ENCODE peak calls at places on chromosome 7, in nine cellular contexts. P, G, B, I, X, Z, S, N and R are unnamed samples.
A peak's percentile ranks its signal among the peaks of the same experiment; 100 is the strongest.

GRCh38 chr7:27154369-27154768 is 2.0 kb upstream of the HOXA3 start:
- DNase-seq in P (peak; percentile 44), G (no peak), N (no peak), I (no peak), S (peak; percentile 7), B (no peak), Z (no peak), X (no peak), R (peak; percentile 61)

GRCh38 chr7:111741811-111742240 is 179.5 kb upstream of the IMMP2L start:
- DNase-seq in X (peak; percentile 56), B (no peak), N (peak; percentile 67), G (no peak), I (peak; percentile 52), Z (peak; percentile 28), S (peak; percentile 49), P (no peak), R (peak; percentile 72)

GRCh38 chr7:155453296-155454182 is 4.4 kb upstream of the EN2 start:
- DNase-seq in B (no peak), X (no peak), I (no peak), G (no peak), S (no peak), Z (no peak), N (no peak), P (no peak), R (no peak)

GRCh38 chr7:34727464-34727995 is 69.5 kb downstream of the NPSR1 start:
- DNase-seq in B (no peak), S (no peak), I (no peak), N (no peak), G (no peak), P (no peak), Z (no peak), X (no peak), R (no peak)

GRCh38 chr7:109246330-109247077 is 676.8 kb downstream of the DNAJB9 start:
- DNase-seq in Z (no peak), N (no peak), P (no peak), G (no peak), S (no peak), I (no peak), X (peak; percentile 45), B (no peak), R (no peak)

GRCh38 chr7:19117870-19118608 is 603 bp upstream of the TWIST1 start:
- DNase-seq in S (no peak), X (peak; percentile 2), N (peak; percentile 56), I (no peak), B (no peak), Z (no peak), P (no peak), G (no peak), R (peak; percentile 66)

GRCh38 chr7:98254951-98255610 is 3.0 kb upstream of the TECPR1 start:
- DNase-seq in P (no peak), G (no peak), S (no peak), X (no peak), Z (no peak), I (no peak), N (no peak), B (no peak), R (no peak)

GRCh38 chr7:43124388-43124787 is 11.9 kb downstream of the HECW1 start:
- DNase-seq in P (no peak), G (no peak), I (no peak), X (no peak), S (no peak), N (no peak), Z (no peak), B (no peak), R (no peak)

GRCh38 chr7:144455040-144455404 is 51.5 kb upstream of the NOBOX start:
- DNase-seq in G (no peak), P (no peak), S (no peak), I (no peak), Z (no peak), N (no peak), B (no peak), X (no peak), R (no peak)

GRCh38 chr7:144452064-144452463 is 48.6 kb upstream of the NOBOX start:
- DNase-seq in S (no peak), B (no peak), G (no peak), I (no peak), N (no peak), X (no peak), P (no peak), Z (no peak), R (no peak)

GRCh38 chr7:144459635-144460034 is 56.1 kb upstream of the NOBOX start:
- DNase-seq in S (no peak), N (no peak), Z (no peak), I (no peak), P (no peak), G (no peak), X (no peak), B (no peak), R (no peak)

GRCh38 chr7:144454256-144455039 is 51.0 kb upstream of the NOBOX start:
- DNase-seq in S (no peak), X (no peak), B (no peak), P (no peak), Z (no peak), G (no peak), I (no peak), N (no peak), R (no peak)
- TF ChIP-seq CTCF in S (no peak), X (peak; percentile 38), B (peak; percentile 27), P (peak; percentile 8), Z (no peak), G (no peak), I (peak; percentile 26), N (no peak), R (peak; percentile 19)

GRCh38 chr7:116872026-116872425 is 9.6 kb downstream of the CAPZA2 start:
- DNase-seq in N (no peak), I (no peak), Z (no peak), B (no peak), S (no peak), P (no peak), X (no peak), G (no peak), R (no peak)

GRCh38 chr7:116871061-116871700 is 8.8 kb downstream of the CAPZA2 start:
- DNase-seq in G (no peak), I (no peak), P (no peak), N (no peak), B (no peak), X (no peak), Z (no peak), S (no peak), R (no peak)

GRCh38 chr7:116873619-116874018 is 11.2 kb downstream of the CAPZA2 start:
- DNase-seq in S (no peak), G (no peak), Z (no peak), N (no peak), P (no peak), I (no peak), B (no peak), X (no peak), R (no peak)

GRCh38 chr7:116877443-116878217 is 15.2 kb downstream of the CAPZA2 start:
- DNase-seq in X (no peak), Z (no peak), G (no peak), B (no peak), P (no peak), I (no peak), S (no peak), N (no peak), R (no peak)

GRCh38 chr7:116876664-116877442 is 14.5 kb downstream of the CAPZA2 start:
- DNase-seq in Z (no peak), S (peak; percentile 40), P (no peak), G (no peak), I (no peak), X (peak; percentile 67), N (no peak), B (no peak), R (no peak)
- TF ChIP-seq CTCF in Z (no peak), S (no peak), P (peak; percentile 9), G (no peak), I (peak; percentile 14), X (no peak), N (no peak), B (no peak), R (no peak)

DNA sequence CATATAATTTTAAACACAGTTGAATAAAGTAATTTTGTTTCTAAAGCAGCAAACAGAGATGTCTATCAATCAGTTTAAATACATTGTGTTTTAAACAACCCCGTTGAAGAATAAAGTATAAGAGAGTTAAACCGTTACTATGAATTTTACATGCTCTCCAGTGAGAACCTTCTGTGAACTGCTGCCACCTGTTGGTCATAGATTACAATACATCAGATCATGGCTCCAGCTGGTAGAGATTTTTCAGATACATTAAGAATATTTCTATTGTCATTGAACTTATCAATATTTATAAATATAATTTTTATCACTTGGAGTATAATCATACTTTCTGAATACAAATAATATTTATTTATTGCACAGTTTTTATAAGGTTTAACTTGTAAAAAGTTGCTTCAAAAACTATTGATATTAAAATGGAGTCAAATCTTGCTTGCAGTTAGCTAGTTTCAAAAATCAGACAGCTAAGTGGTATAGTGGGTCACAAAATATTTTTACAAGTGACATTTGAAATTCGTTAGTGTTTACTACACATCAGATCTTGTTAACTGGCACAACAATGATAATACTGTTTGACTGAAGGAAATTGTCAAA is 561.1 kb upstream of the PHF14 start:
- DNase-seq in B (no peak), X (peak; percentile 27), P (no peak), G (no peak), N (no peak), Z (no peak), S (peak; percentile 34), I (no peak), R (no peak)
- TF ChIP-seq CTCF in B (peak; percentile 80), X (peak; percentile 67), P (peak; percentile 53), G (peak; percentile 47), N (peak; percentile 47), Z (peak; percentile 56), S (peak; percentile 66), I (peak; percentile 69), R (peak; percentile 27)

GRCh38 chr7:39300276-39300675 is 265.9 kb upstream of the YAE1 start:
- DNase-seq in N (no peak), G (no peak), P (no peak), I (peak; percentile 62), X (no peak), Z (no peak), S (no peak), B (no peak), R (no peak)

GRCh38 chr7:39304683-39305405 is 261.4 kb upstream of the YAE1 start:
- DNase-seq in X (no peak), S (no peak), B (no peak), Z (no peak), G (no peak), N (no peak), I (no peak), P (no peak), R (no peak)

GRCh38 chr7:39310699-39311098 is 255.5 kb upstream of the YAE1 start:
- DNase-seq in P (no peak), X (no peak), B (no peak), S (no peak), G (no peak), I (no peak), N (no peak), Z (no peak), R (no peak)

GRCh38 chr7:39304178-39304577 is 262.0 kb upstream of the YAE1 start:
- DNase-seq in G (no peak), I (no peak), X (no peak), S (no peak), P (no peak), B (no peak), N (no peak), Z (no peak), R (no peak)

DNA sequence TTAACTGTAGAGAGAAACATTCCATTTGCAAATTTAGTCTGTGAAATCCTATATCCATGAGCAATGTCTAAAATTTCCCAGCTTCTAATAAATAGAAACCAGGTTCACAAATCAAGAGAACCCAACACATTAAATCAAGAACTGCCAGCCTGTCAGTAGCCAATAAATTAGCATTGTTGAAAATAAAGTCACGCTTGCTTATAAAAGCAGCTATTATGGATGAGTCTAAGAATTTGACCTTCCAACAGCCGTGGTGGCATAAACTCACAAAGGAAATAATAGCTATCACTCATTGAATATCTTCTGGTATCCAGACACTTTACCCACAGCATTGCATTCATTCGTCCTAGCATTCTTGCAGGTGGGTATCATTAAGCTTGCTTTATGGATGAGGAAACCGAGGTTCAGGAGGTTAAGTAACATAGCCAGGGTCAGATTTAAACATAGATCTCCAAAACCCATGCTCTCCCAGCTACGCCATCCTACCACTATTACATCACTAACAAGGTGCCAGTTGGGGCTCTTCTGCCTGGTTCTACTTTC is 260.1 kb upstream of the YAE1 start:
- DNase-seq in X (no peak), S (no peak), N (no peak), G (no peak), I (no peak), P (no peak), B (no peak), Z (no peak), R (no peak)
- TF ChIP-seq CTCF in X (no peak), S (no peak), N (no peak), G (no peak), I (no peak), P (no peak), B (no peak), Z (no peak), R (no peak)